ENCODE peak calls at places on chromosomes 7 and 10, in eight cellular contexts. Q is stimulated activated naive B cell treated with anti-CD40 and anti-IgM and Interleukin-4, amounts not matched to agents 10 μg/mL and 1 μg/mL and 100 μg/mL, for 72 hours; V is upper lobe of right lung; K is GM04504; R is NCI-H1048; Y is A549; F is fibroblast of pulmonary artery; H is naive thymus-derived CD8-positive, alpha-beta T cell. X is an unnamed sample.
A peak's percentile ranks its signal among the peaks of the same experiment; 100 is the strongest.

GRCh38 chr7:93551063-93551895 is 23.2 kb downstream of the CALCR start:
- DNase-seq in Q (no peak), V (no peak), K (peak; percentile 6), R (no peak), Y (peak; percentile 20), F (peak; percentile 72), H (no peak), X (peak; percentile 63)

GRCh38 chr7:54783952-54784351 is 24.9 kb upstream of the SEC61G start:
- DNase-seq in Q (no peak), V (no peak), K (no peak), R (no peak), Y (no peak), F (no peak), H (no peak), X (no peak)

GRCh38 chr10:10055656-10056445 is 961.8 kb upstream of the CELF2 start:
- DNase-seq in Q (no peak), V (no peak), K (no peak), R (no peak), Y (no peak), F (peak; percentile 34), H (no peak), X (no peak)

GRCh38 chr7:155815332-155816191 is 3.3 kb upstream of the SHH start:
- DNase-seq in Q (peak; percentile 65), V (peak; percentile 89), K (no peak), R (no peak), Y (peak; percentile 81), F (peak; percentile 53), H (peak; percentile 60), X (peak; percentile 56)

GRCh38 chr7:105448181-105448580 is 59.5 kb upstream of the SRPK2 start:
- DNase-seq in Q (peak; percentile 7), V (no peak), K (no peak), R (no peak), Y (no peak), F (no peak), H (no peak), X (no peak)

GRCh38 chr7:80036107-80036506 is 98.5 kb upstream of the GNAI1 start:
- DNase-seq in Q (no peak), V (no peak), K (no peak), R (no peak), Y (no peak), F (no peak), H (no peak), X (no peak)

GRCh38 chr7:15123901-15124300 is 221.3 kb upstream of the DGKB start:
- DNase-seq in Q (no peak), V (no peak), K (no peak), R (no peak), Y (no peak), F (no peak), H (no peak), X (no peak)

GRCh38 chr10:119219747-119220320 is 12.5 kb downstream of the GRK5 start:
- DNase-seq in Q (no peak), V (no peak), K (no peak), R (no peak), Y (no peak), F (no peak), H (no peak), X (no peak)

GRCh38 chr10:110147961-110148360 is 59.4 kb upstream of the MXI1 start:
- DNase-seq in Q (no peak), V (no peak), K (no peak), R (no peak), Y (no peak), F (no peak), H (no peak), X (no peak)

GRCh38 chr7:75572396-75572795 is 80.3 kb downstream of the SPDYE5 start:
- DNase-seq in Q (no peak), V (no peak), K (no peak), R (no peak), Y (no peak), F (no peak), H (no peak), X (no peak)

GRCh38 chr10:99791831-99792230 is 9.4 kb downstream of the ABCC2 start:
- DNase-seq in Q (no peak), V (no peak), K (no peak), R (no peak), Y (no peak), F (no peak), H (no peak), X (no peak)

GRCh38 chr7:155172141-155172540 is 102.0 kb downstream of the HTR5A start:
- DNase-seq in Q (no peak), V (no peak), K (no peak), R (no peak), Y (no peak), F (no peak), H (no peak), X (no peak)

GRCh38 chr7:37065779-37066271 is 341.5 kb upstream of the AOAH start:
- DNase-seq in Q (peak; percentile 43), V (no peak), K (no peak), R (no peak), Y (no peak), F (peak; percentile 17), H (no peak), X (no peak)

GRCh38 chr10:35005868-35006267 is 84.3 kb downstream of the CUL2 start:
- DNase-seq in Q (no peak), V (no peak), K (peak; percentile 99), R (no peak), Y (peak; percentile 19), F (peak; percentile 99), H (no peak), X (peak; percentile 67)

GRCh38 chr10:95445837-95446347 is 115.3 kb downstream of the SORBS1 start:
- DNase-seq in Q (peak; percentile 34), V (no peak), K (peak; percentile 41), R (peak; percentile 49), Y (peak; percentile 92), F (peak; percentile 84), H (no peak), X (peak; percentile 76)

GRCh38 chr10:59317066-59317465 is 45.3 kb downstream of the FAM13C start:
- DNase-seq in Q (no peak), V (no peak), K (no peak), R (no peak), Y (no peak), F (no peak), H (no peak), X (no peak)

GRCh38 chr10:128011059-128011979 is 104.4 kb downstream of the PTPRE start:
- DNase-seq in Q (peak; percentile 77), V (peak; percentile 92), K (peak; percentile 28), R (no peak), Y (peak; percentile 88), F (peak; percentile 62), H (peak; percentile 83), X (peak; percentile 84)

GRCh38 chr7:106375499-106375898 is 90.7 kb upstream of the NAMPT start:
- DNase-seq in Q (no peak), V (no peak), K (no peak), R (no peak), Y (no peak), F (no peak), H (no peak), X (no peak)

GRCh38 chr7:158730383-158731055 is 25.9 kb upstream of the NCAPG2 start:
- DNase-seq in Q (no peak), V (no peak), K (no peak), R (no peak), Y (no peak), F (peak; percentile 41), H (no peak), X (no peak)

GRCh38 chr10:24448351-24449009 is 239.5 kb downstream of the KIAA1217 start:
- DNase-seq in Q (no peak), V (no peak), K (no peak), R (no peak), Y (no peak), F (no peak), H (no peak), X (no peak)

GRCh38 chr7:128928159-128928558 is 9.6 kb upstream of the IRF5 start:
- DNase-seq in Q (no peak), V (no peak), K (no peak), R (no peak), Y (no peak), F (no peak), H (no peak), X (no peak)

GRCh38 chr7:47461161-47461560 is 120.8 kb downstream of the TNS3 start:
- DNase-seq in Q (no peak), V (peak; percentile 66), K (no peak), R (no peak), Y (no peak), F (peak; percentile 64), H (no peak), X (no peak)

GRCh38 chr10:133141144-133141962 is 18.7 kb upstream of the KNDC1 start:
- DNase-seq in Q (no peak), V (no peak), K (no peak), R (no peak), Y (no peak), F (no peak), H (no peak), X (no peak)

GRCh38 chr7:35036361-35037171 is 719 bp downstream of the DPY19L1 start:
- DNase-seq in Q (peak; percentile 2), V (peak; percentile 84), K (peak; percentile 28), R (no peak), Y (peak; percentile 51), F (peak; percentile 68), H (peak; percentile 20), X (peak; percentile 44)